ENCODE peak calls at places on chromosomes 5 and 9, in four cellular contexts. S is H1, Z is HepG2, C is K562. V is an unnamed sample. For H3K36me3, the result is how much of the 10 kb centered on the place peaks cover.

GRCh38 chr5:177994063-177994462 is 2.0 kb downstream of the PROP1 start:
- DNase-seq in S (no peak), Z (no peak), C (no peak), V (no peak)

GRCh38 chr5:154308457-154309360 is 118.2 kb downstream of the GALNT10 start:
- DNase-seq in S (no peak), Z (no peak), C (no peak), V (no peak)

GRCh38 chr5:62496876-62497275 is 81.7 kb upstream of the LRRC70 start:
- DNase-seq in S (no peak), Z (no peak), C (no peak), V (no peak)

GRCh38 chr9:135641745-135642144 is 2.4 kb upstream of the GLT6D1 start:
- DNase-seq in S (no peak), Z (no peak), C (no peak), V (no peak)

GRCh38 chr5:172542651-172543131 is 88.4 kb upstream of the SH3PXD2B start:
- DNase-seq in S (peak), Z (no peak), C (no peak), V (no peak)

GRCh38 chr5:83097582-83098265 is 20.4 kb downstream of the XRCC4 start:
- DNase-seq in S (no peak), Z (no peak), C (no peak), V (no peak)

GRCh38 chr5:73948720-73949119 is 322.7 kb downstream of the ARHGEF28 start:
- DNase-seq in S (no peak), Z (no peak), C (no peak), V (no peak)

GRCh38 chr9:116549061-116549664 is 137.9 kb upstream of the TRIM32 start:
- DNase-seq in S (no peak), Z (peak), C (no peak), V (no peak)

GRCh38 chr9:106657951-106658350 is 205.0 kb upstream of the ZNF462 start:
- DNase-seq in S (no peak), Z (no peak), C (no peak), V (no peak)

GRCh38 chr9:2234371-2234893 is 219.3 kb downstream of the SMARCA2 start:
- DNase-seq in S (no peak), Z (no peak), C (no peak), V (no peak)

GRCh38 chr9:135448570-135449180 is 30.9 kb upstream of the PPP1R26 start:
- DNase-seq in S (no peak), Z (no peak), C (peak), V (no peak)

GRCh38 chr5:173752636-173753035 is 135.5 kb upstream of the CPEB4 start:
- DNase-seq in S (no peak), Z (no peak), C (peak), V (no peak)

GRCh38 chr5:169754737-169755136 is 117.7 kb downstream of the DOCK2 start:
- DNase-seq in S (no peak), Z (no peak), C (no peak), V (no peak)

GRCh38 chr9:116154334-116154975 is 864 bp downstream of the PAPPA start:
- DNase-seq in S (peak), Z (no peak), C (no peak), V (no peak)

GRCh38 chr9:86734762-86735161 is 212.5 kb downstream of the GAS1 start:
- DNase-seq in S (no peak), Z (no peak), C (no peak), V (no peak)

GRCh38 chr9:129273136-129273895 is 95.3 kb upstream of the IER5L start:
- DNase-seq in S (no peak), Z (no peak), C (no peak), V (no peak)

GRCh38 chr5:32100230-32100629 is 73.9 kb downstream of the GOLPH3 start:
- DNase-seq in S (peak), Z (no peak), C (no peak), V (no peak)

GRCh38 chr5:66230551-66230950 is 86.5 kb downstream of the SREK1 start:
- DNase-seq in S (no peak), Z (no peak), C (no peak), V (no peak)

GRCh38 chr9:127142291-127142690 is 19.9 kb upstream of the ANGPTL2 start:
- DNase-seq in S (peak), Z (no peak), C (no peak), V (no peak)

GRCh38 chr9:80156725-80157124 is 585.0 kb downstream of the TLE4 start:
- DNase-seq in S (no peak), Z (no peak), C (no peak), V (no peak)

GRCh38 chr5:178115136-178115834 is 2.0 kb downstream of the N4BP3 start:
- DNase-seq in S (peak), Z (no peak), C (no peak), V (no peak)

GRCh38 chr5:144510845-144511580 is 340.3 kb downstream of the KCTD16 start:
- DNase-seq in S (no peak), Z (peak), C (no peak), V (no peak)

GRCh38 chr5:42992035-42992570 is 48.0 kb downstream of the ANXA2R start:
- DNase-seq in S (peak), Z (peak), C (peak), V (no peak)

GRCh38 chr5:72314571-72315172 is 5.4 kb downstream of the MRPS27 start:
- DNase-seq in S (no peak), Z (peak), C (peak), V (no peak)

GRCh38 chr5:127428748-127429147 is 88.7 kb upstream of the PRRC1 start:
- DNase-seq in S (no peak), Z (peak), C (no peak), V (no peak)

GRCh38 chr9:89370593-89370992 is 52.3 kb downstream of the SECISBP2 start:
- DNase-seq in S (no peak), Z (no peak), C (no peak), V (no peak)

GRCh38 chr5:169777112-169777511 is 140.0 kb downstream of the DOCK2 start:
- DNase-seq in S (no peak), Z (no peak), C (no peak), V (no peak)

GRCh38 chr5:53792338-53792737 is 231.9 kb downstream of the NDUFS4 start:
- DNase-seq in S (no peak), Z (no peak), C (no peak), V (no peak)

GRCh38 chr5:56530031-56530430 is 285.3 kb upstream of the MAP3K1 start:
- DNase-seq in S (no peak), Z (no peak), C (peak), V (no peak)

GRCh38 chr5:153831976-153832375 is 206.7 kb downstream of the FAM114A2 start:
- DNase-seq in S (no peak), Z (peak), C (peak), V (peak)

GRCh38 chr5:102716017-102716416 is 39.1 kb upstream of the PAM start:
- DNase-seq in S (no peak), Z (no peak), C (no peak), V (no peak)

GRCh38 chr5:102713278-102713677 is 41.8 kb upstream of the PAM start:
- DNase-seq in S (no peak), Z (no peak), C (no peak), V (no peak)

GRCh38 chr5:102713682-102714231 is 41.3 kb upstream of the PAM start:
- DNase-seq in S (no peak), Z (no peak), C (no peak), V (peak)

GRCh38 chr5:102718819-102719218 is 36.3 kb upstream of the PAM start:
- DNase-seq in S (no peak), Z (no peak), C (no peak), V (no peak)

GRCh38 chr5:102715405-102715804 is 39.7 kb upstream of the PAM start:
- DNase-seq in S (no peak), Z (no peak), C (no peak), V (no peak)
- TF ChIP-seq BRCA1 in S (no peak), Z (no peak), C (no peak), V (no peak)

DNA sequence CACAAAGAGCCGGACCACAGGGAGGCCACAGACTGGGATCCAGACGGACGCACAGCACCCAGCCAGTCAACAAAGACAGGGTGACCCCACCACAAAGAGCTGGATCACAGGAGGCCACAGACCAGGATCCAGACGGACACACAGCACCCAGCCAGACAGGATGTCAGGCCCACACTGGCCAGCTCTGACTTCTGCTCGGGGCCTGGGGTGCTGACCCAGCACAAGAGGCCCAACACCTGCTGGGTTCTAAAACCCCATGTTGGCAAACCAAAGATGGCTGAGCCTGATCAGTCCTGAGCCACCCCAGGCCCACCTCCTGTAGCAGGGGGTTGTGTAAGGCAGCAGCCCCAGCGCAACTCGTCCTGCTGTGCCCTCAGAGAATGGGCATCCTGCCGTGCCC is 5.2 kb upstream of the DPH7 start:
- DNase-seq in S (no peak), Z (no peak), C (no peak), V (no peak)
- H3K36me3 ChIP-seq in S (half or more), Z (half or more), C (half or more), V (under half)

GRCh38 chr9:93309889-93310425 is 126.0 kb downstream of the WNK2 start:
- DNase-seq in S (no peak), Z (no peak), C (no peak), V (no peak)

GRCh38 chr9:93308676-93309075 is 124.7 kb downstream of the WNK2 start:
- DNase-seq in S (no peak), Z (no peak), C (no peak), V (no peak)

GRCh38 chr9:93307468-93308157 is 123.7 kb downstream of the WNK2 start:
- DNase-seq in S (no peak), Z (no peak), C (no peak), V (no peak)

GRCh38 chr9:93306579-93307091 is 122.7 kb downstream of the WNK2 start:
- DNase-seq in S (peak), Z (no peak), C (no peak), V (no peak)

DNA sequence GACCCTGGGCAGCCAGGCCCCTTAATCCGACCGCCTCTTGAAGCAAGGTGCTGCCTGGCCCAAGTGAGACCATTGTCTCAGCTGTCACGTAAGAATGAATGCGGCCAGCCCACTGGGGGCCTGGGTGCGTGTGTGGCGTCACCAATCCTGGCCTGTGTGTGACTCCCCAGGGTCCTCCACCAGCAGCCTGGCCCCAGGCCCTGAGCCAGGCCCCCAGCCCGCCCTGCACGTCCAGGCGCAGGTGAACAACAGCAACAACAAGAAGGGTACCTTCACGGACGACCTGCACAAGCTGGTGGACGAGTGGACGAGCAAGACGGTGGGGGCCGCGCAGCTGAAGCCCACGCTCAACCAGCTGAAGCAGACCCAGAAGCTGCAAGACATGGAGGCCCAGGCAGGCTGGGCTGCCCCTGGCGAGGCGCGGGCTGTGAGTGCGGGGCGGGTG is 124.2 kb downstream of the WNK2 start:
- DNase-seq in S (no peak), Z (no peak), C (no peak), V (no peak)
- TF ChIP-seq BRCA1 in S (no peak), Z (no peak), C (no peak), V (no peak)

DNA sequence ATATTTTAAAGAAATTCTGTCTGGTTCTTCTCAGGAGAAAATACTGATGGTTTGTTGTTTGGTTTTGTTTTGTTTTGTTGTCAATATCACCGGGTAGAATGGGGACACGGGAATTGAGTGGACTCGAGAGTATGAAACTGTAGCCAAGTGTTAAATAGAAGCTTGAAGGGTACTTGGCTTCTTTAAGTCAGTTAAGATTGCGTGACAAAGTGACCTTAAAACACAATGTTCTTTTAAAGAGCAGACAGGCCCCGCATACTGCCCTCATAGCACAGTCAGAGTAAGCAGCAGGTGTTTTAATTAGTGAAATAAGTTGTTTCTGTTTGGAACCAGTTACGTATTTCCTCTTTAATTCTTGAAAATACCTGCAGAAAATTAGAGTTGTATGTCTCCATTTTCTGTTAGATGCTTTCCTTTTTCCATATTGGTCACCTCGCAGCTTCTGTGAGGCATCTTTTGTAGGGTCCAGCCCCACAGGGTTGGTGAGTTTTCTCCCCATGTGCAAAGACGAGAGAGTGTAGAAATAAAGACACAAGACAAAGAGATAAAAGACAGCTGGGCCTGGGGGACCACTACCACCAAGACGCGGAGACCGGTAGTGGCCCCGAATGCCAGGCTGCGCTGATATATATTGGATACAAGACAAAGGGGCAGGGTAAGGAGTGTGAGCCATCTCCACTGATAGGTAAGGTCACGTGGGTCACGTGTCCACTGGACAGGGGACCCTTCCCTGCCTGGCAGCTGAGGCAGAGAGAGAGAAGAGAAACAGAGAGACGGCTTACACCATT is 9.6 kb downstream of the TRIP13 start:
- DNase-seq in S (no peak), Z (no peak), C (no peak), V (no peak)
- H3K36me3 ChIP-seq in S (under half), Z (under half), C (half or more), V (under half)

GRCh38 chr9:93813687-93814560 is 141.2 kb downstream of the BARX1 start:
- DNase-seq in S (no peak), Z (no peak), C (no peak), V (no peak)

GRCh38 chr9:93813221-93813620 is 141.9 kb downstream of the BARX1 start:
- DNase-seq in S (no peak), Z (no peak), C (no peak), V (no peak)

GRCh38 chr9:93814561-93814960 is 140.6 kb downstream of the BARX1 start:
- DNase-seq in S (peak), Z (no peak), C (no peak), V (no peak)

GRCh38 chr9:93815677-93816076 is 139.5 kb downstream of the BARX1 start:
- DNase-seq in S (no peak), Z (no peak), C (no peak), V (no peak)

GRCh38 chr9:93815135-93815534 is 140.0 kb downstream of the BARX1 start:
- DNase-seq in S (no peak), Z (no peak), C (no peak), V (no peak)
- TF ChIP-seq BRCA1 in S (no peak), Z (no peak), C (no peak), V (no peak)

DNA sequence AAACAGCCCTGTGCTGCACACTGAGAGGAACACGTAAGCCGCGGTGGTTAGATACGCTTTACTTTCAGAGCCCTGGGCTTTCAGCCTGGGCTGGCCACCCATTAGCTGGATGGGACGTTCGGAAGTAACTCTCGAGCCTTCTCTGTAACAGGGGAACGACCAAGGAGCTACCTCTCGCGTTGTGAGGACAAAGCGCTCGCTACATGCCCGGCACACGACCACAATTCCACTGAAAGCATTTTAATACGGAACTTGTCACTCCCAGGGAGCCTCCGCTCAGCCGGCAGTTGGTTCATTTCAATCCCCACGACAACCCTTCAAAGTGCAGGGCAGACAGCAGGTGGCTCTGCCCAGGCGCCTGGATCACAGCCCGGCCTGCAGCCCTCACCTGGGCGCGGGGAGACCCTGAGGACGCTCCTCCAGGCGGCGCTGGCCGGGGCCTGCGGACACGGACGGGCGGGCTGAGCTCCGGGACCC is 368 bp downstream of the SURF1 start:
- DNase-seq in S (no peak), Z (no peak), C (no peak), V (no peak)
- H3K36me3 ChIP-seq in S (under half), Z (under half), C (half or more), V (under half)

DNA sequence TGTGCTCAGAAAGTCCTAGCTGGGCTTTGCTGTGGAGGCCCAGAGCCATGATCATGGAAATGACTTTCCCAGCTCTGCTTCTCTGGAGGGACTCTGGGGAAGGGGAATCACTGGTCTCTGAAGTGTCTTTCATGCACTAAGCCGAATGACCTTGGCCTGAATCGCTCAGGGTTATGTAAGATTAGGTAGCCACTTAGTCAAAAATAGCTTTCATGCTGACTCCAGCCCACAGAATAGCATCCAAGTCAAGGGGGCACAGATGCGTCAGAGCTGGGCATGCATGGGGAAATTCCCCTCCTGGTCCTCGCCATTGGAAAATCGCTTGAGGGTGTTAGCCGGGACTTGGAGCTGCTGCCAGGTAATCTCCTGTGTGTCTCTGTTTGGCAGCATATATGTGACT is 36.1 kb upstream of the PPARGC1B start:
- DNase-seq in S (no peak), Z (peak), C (no peak), V (no peak)
- TF ChIP-seq BRCA1 in S (no peak), Z (no peak), C (no peak), V (no peak)

V was measured in GM12878.